ENCODE peak calls at places on chromosomes 3 and 15, in eight cellular contexts. One of them, this sample, is unnamed.

GRCh38 chr3:60636846-60637245 is 614.4 kb downstream of the FHIT start:
- DNase-seq in effector memory CD4-positive, alpha-beta T cell: no peak
- DNase-seq in fibroblast of mammary gland: peak; percentile 18
- DNase-seq in NCI-H1105: no peak
- DNase-seq in foreskin melanocyte: no peak
- DNase-seq in stimulated activated CD8-positive, alpha-beta memory T cell treated with anti-CD3 and anti-CD28 coated beads, Interleukin-15, amount 100 ng/mL, for 4 hours: no peak
- DNase-seq in naive thymus-derived CD8-positive, alpha-beta T cell: no peak
- DNase-seq in upper lobe of right lung: no peak
- DNase-seq in this sample: peak; percentile 9

GRCh38 chr3:38960042-38960622 is 91.6 kb downstream of the SCN11A start:
- DNase-seq in effector memory CD4-positive, alpha-beta T cell: no peak
- DNase-seq in fibroblast of mammary gland: peak; percentile 11
- DNase-seq in NCI-H1105: no peak
- DNase-seq in foreskin melanocyte: no peak
- DNase-seq in stimulated activated CD8-positive, alpha-beta memory T cell treated with anti-CD3 and anti-CD28 coated beads, Interleukin-15, amount 100 ng/mL, for 4 hours: no peak
- DNase-seq in naive thymus-derived CD8-positive, alpha-beta T cell: no peak
- DNase-seq in upper lobe of right lung: no peak
- DNase-seq in this sample: no peak

GRCh38 chr15:48992545-48992944 is 28.8 kb upstream of the SHC4 start:
- DNase-seq in effector memory CD4-positive, alpha-beta T cell: no peak
- DNase-seq in fibroblast of mammary gland: no peak
- DNase-seq in NCI-H1105: no peak
- DNase-seq in foreskin melanocyte: no peak
- DNase-seq in stimulated activated CD8-positive, alpha-beta memory T cell treated with anti-CD3 and anti-CD28 coated beads, Interleukin-15, amount 100 ng/mL, for 4 hours: no peak
- DNase-seq in naive thymus-derived CD8-positive, alpha-beta T cell: no peak
- DNase-seq in upper lobe of right lung: no peak
- DNase-seq in this sample: no peak

GRCh38 chr15:65400760-65401606 is 21.8 kb downstream of the IGDCC4 start:
- DNase-seq in effector memory CD4-positive, alpha-beta T cell: no peak
- DNase-seq in fibroblast of mammary gland: peak; percentile 79
- DNase-seq in NCI-H1105: peak; percentile 93
- DNase-seq in foreskin melanocyte: no peak
- DNase-seq in stimulated activated CD8-positive, alpha-beta memory T cell treated with anti-CD3 and anti-CD28 coated beads, Interleukin-15, amount 100 ng/mL, for 4 hours: no peak
- DNase-seq in naive thymus-derived CD8-positive, alpha-beta T cell: no peak
- DNase-seq in upper lobe of right lung: peak; percentile 77
- DNase-seq in this sample: peak; percentile 92

GRCh38 chr15:65730560-65731172 is 61.4 kb downstream of the DENND4A start:
- DNase-seq in effector memory CD4-positive, alpha-beta T cell: no peak
- DNase-seq in fibroblast of mammary gland: peak; percentile 43
- DNase-seq in NCI-H1105: no peak
- DNase-seq in foreskin melanocyte: no peak
- DNase-seq in stimulated activated CD8-positive, alpha-beta memory T cell treated with anti-CD3 and anti-CD28 coated beads, Interleukin-15, amount 100 ng/mL, for 4 hours: no peak
- DNase-seq in naive thymus-derived CD8-positive, alpha-beta T cell: no peak
- DNase-seq in upper lobe of right lung: no peak
- DNase-seq in this sample: peak; percentile 62

GRCh38 chr3:188284455-188285212 is 130.7 kb downstream of the LPP start:
- DNase-seq in effector memory CD4-positive, alpha-beta T cell: no peak
- DNase-seq in fibroblast of mammary gland: no peak
- DNase-seq in NCI-H1105: no peak
- DNase-seq in foreskin melanocyte: no peak
- DNase-seq in stimulated activated CD8-positive, alpha-beta memory T cell treated with anti-CD3 and anti-CD28 coated beads, Interleukin-15, amount 100 ng/mL, for 4 hours: no peak
- DNase-seq in naive thymus-derived CD8-positive, alpha-beta T cell: no peak
- DNase-seq in upper lobe of right lung: no peak
- DNase-seq in this sample: no peak

GRCh38 chr15:98150531-98150930 is 190.0 kb downstream of the ARRDC4 start:
- DNase-seq in effector memory CD4-positive, alpha-beta T cell: no peak
- DNase-seq in fibroblast of mammary gland: no peak
- DNase-seq in NCI-H1105: no peak
- DNase-seq in foreskin melanocyte: no peak
- DNase-seq in stimulated activated CD8-positive, alpha-beta memory T cell treated with anti-CD3 and anti-CD28 coated beads, Interleukin-15, amount 100 ng/mL, for 4 hours: no peak
- DNase-seq in naive thymus-derived CD8-positive, alpha-beta T cell: no peak
- DNase-seq in upper lobe of right lung: no peak
- DNase-seq in this sample: no peak

GRCh38 chr3:10551821-10552630 is 46.6 kb upstream of the ATP2B2 start:
- DNase-seq in effector memory CD4-positive, alpha-beta T cell: peak; percentile 53
- DNase-seq in fibroblast of mammary gland: peak; percentile 30
- DNase-seq in NCI-H1105: no peak
- DNase-seq in foreskin melanocyte: no peak
- DNase-seq in stimulated activated CD8-positive, alpha-beta memory T cell treated with anti-CD3 and anti-CD28 coated beads, Interleukin-15, amount 100 ng/mL, for 4 hours: peak; percentile 82
- DNase-seq in naive thymus-derived CD8-positive, alpha-beta T cell: peak; percentile 28
- DNase-seq in upper lobe of right lung: peak; percentile 85
- DNase-seq in this sample: no peak

GRCh38 chr3:31133541-31133940 is 239.1 kb upstream of the GADL1 start:
- DNase-seq in effector memory CD4-positive, alpha-beta T cell: no peak
- DNase-seq in fibroblast of mammary gland: no peak
- DNase-seq in NCI-H1105: no peak
- DNase-seq in foreskin melanocyte: no peak
- DNase-seq in stimulated activated CD8-positive, alpha-beta memory T cell treated with anti-CD3 and anti-CD28 coated beads, Interleukin-15, amount 100 ng/mL, for 4 hours: no peak
- DNase-seq in naive thymus-derived CD8-positive, alpha-beta T cell: no peak
- DNase-seq in upper lobe of right lung: no peak
- DNase-seq in this sample: no peak

GRCh38 chr3:42213417-42213816 is 52.6 kb downstream of the CCK start:
- DNase-seq in effector memory CD4-positive, alpha-beta T cell: no peak
- DNase-seq in fibroblast of mammary gland: no peak
- DNase-seq in NCI-H1105: no peak
- DNase-seq in foreskin melanocyte: no peak
- DNase-seq in stimulated activated CD8-positive, alpha-beta memory T cell treated with anti-CD3 and anti-CD28 coated beads, Interleukin-15, amount 100 ng/mL, for 4 hours: no peak
- DNase-seq in naive thymus-derived CD8-positive, alpha-beta T cell: peak; percentile 29
- DNase-seq in upper lobe of right lung: no peak
- DNase-seq in this sample: no peak

GRCh38 chr15:35746121-35746520 is 200.2 kb upstream of the DPH6 start:
- DNase-seq in effector memory CD4-positive, alpha-beta T cell: no peak
- DNase-seq in fibroblast of mammary gland: peak; percentile 66
- DNase-seq in NCI-H1105: no peak
- DNase-seq in foreskin melanocyte: peak; percentile 42
- DNase-seq in stimulated activated CD8-positive, alpha-beta memory T cell treated with anti-CD3 and anti-CD28 coated beads, Interleukin-15, amount 100 ng/mL, for 4 hours: no peak
- DNase-seq in naive thymus-derived CD8-positive, alpha-beta T cell: no peak
- DNase-seq in upper lobe of right lung: no peak
- DNase-seq in this sample: peak; percentile 59

GRCh38 chr15:66682246-66682645 is 19.8 kb upstream of the SMAD6 start:
- DNase-seq in effector memory CD4-positive, alpha-beta T cell: no peak
- DNase-seq in fibroblast of mammary gland: no peak
- DNase-seq in NCI-H1105: no peak
- DNase-seq in foreskin melanocyte: no peak
- DNase-seq in stimulated activated CD8-positive, alpha-beta memory T cell treated with anti-CD3 and anti-CD28 coated beads, Interleukin-15, amount 100 ng/mL, for 4 hours: no peak
- DNase-seq in naive thymus-derived CD8-positive, alpha-beta T cell: no peak
- DNase-seq in upper lobe of right lung: no peak
- DNase-seq in this sample: no peak

GRCh38 chr15:54026258-54026657 is 48.0 kb downstream of the UNC13C start:
- DNase-seq in effector memory CD4-positive, alpha-beta T cell: no peak
- DNase-seq in fibroblast of mammary gland: no peak
- DNase-seq in NCI-H1105: no peak
- DNase-seq in foreskin melanocyte: no peak
- DNase-seq in stimulated activated CD8-positive, alpha-beta memory T cell treated with anti-CD3 and anti-CD28 coated beads, Interleukin-15, amount 100 ng/mL, for 4 hours: no peak
- DNase-seq in naive thymus-derived CD8-positive, alpha-beta T cell: no peak
- DNase-seq in upper lobe of right lung: no peak
- DNase-seq in this sample: no peak

GRCh38 chr3:7817239-7817638 is 684.4 kb upstream of the LMCD1 start:
- DNase-seq in effector memory CD4-positive, alpha-beta T cell: no peak
- DNase-seq in fibroblast of mammary gland: no peak
- DNase-seq in NCI-H1105: no peak
- DNase-seq in foreskin melanocyte: no peak
- DNase-seq in stimulated activated CD8-positive, alpha-beta memory T cell treated with anti-CD3 and anti-CD28 coated beads, Interleukin-15, amount 100 ng/mL, for 4 hours: no peak
- DNase-seq in naive thymus-derived CD8-positive, alpha-beta T cell: no peak
- DNase-seq in upper lobe of right lung: no peak
- DNase-seq in this sample: no peak

GRCh38 chr3:70400194-70400593 is 87.8 kb upstream of the MDFIC2 start:
- DNase-seq in effector memory CD4-positive, alpha-beta T cell: no peak
- DNase-seq in fibroblast of mammary gland: no peak
- DNase-seq in NCI-H1105: no peak
- DNase-seq in foreskin melanocyte: no peak
- DNase-seq in stimulated activated CD8-positive, alpha-beta memory T cell treated with anti-CD3 and anti-CD28 coated beads, Interleukin-15, amount 100 ng/mL, for 4 hours: no peak
- DNase-seq in naive thymus-derived CD8-positive, alpha-beta T cell: no peak
- DNase-seq in upper lobe of right lung: no peak
- DNase-seq in this sample: no peak

GRCh38 chr3:190585771-190586630 is 72.1 kb downstream of the IL1RAP start:
- DNase-seq in effector memory CD4-positive, alpha-beta T cell: peak; percentile 3
- DNase-seq in fibroblast of mammary gland: peak; percentile 98
- DNase-seq in NCI-H1105: no peak
- DNase-seq in foreskin melanocyte: peak; percentile 88
- DNase-seq in stimulated activated CD8-positive, alpha-beta memory T cell treated with anti-CD3 and anti-CD28 coated beads, Interleukin-15, amount 100 ng/mL, for 4 hours: peak; percentile 28
- DNase-seq in naive thymus-derived CD8-positive, alpha-beta T cell: no peak
- DNase-seq in upper lobe of right lung: no peak
- DNase-seq in this sample: peak; percentile 94

GRCh38 chr3:156602424-156602823 is 47.5 kb upstream of the SSR3 start:
- DNase-seq in effector memory CD4-positive, alpha-beta T cell: no peak
- DNase-seq in fibroblast of mammary gland: peak; percentile 52
- DNase-seq in NCI-H1105: no peak
- DNase-seq in foreskin melanocyte: no peak
- DNase-seq in stimulated activated CD8-positive, alpha-beta memory T cell treated with anti-CD3 and anti-CD28 coated beads, Interleukin-15, amount 100 ng/mL, for 4 hours: no peak
- DNase-seq in naive thymus-derived CD8-positive, alpha-beta T cell: peak; percentile 66
- DNase-seq in upper lobe of right lung: no peak
- DNase-seq in this sample: peak; percentile 81

GRCh38 chr3:104596551-104596950 is 770.2 kb upstream of the ALCAM start:
- DNase-seq in effector memory CD4-positive, alpha-beta T cell: no peak
- DNase-seq in fibroblast of mammary gland: peak; percentile 58
- DNase-seq in NCI-H1105: peak; percentile 65
- DNase-seq in foreskin melanocyte: no peak
- DNase-seq in stimulated activated CD8-positive, alpha-beta memory T cell treated with anti-CD3 and anti-CD28 coated beads, Interleukin-15, amount 100 ng/mL, for 4 hours: no peak
- DNase-seq in naive thymus-derived CD8-positive, alpha-beta T cell: peak; percentile 9
- DNase-seq in upper lobe of right lung: no peak
- DNase-seq in this sample: peak; percentile 87

GRCh38 chr3:156750191-156750873 is 75.8 kb upstream of the LEKR1 start:
- DNase-seq in effector memory CD4-positive, alpha-beta T cell: no peak
- DNase-seq in fibroblast of mammary gland: peak; percentile 49
- DNase-seq in NCI-H1105: peak; percentile 50
- DNase-seq in foreskin melanocyte: no peak
- DNase-seq in stimulated activated CD8-positive, alpha-beta memory T cell treated with anti-CD3 and anti-CD28 coated beads, Interleukin-15, amount 100 ng/mL, for 4 hours: no peak
- DNase-seq in naive thymus-derived CD8-positive, alpha-beta T cell: no peak
- DNase-seq in upper lobe of right lung: no peak
- DNase-seq in this sample: no peak

GRCh38 chr3:141237701-141238521 is 6.3 kb downstream of the PXYLP1 start:
- DNase-seq in effector memory CD4-positive, alpha-beta T cell: no peak
- DNase-seq in fibroblast of mammary gland: no peak
- DNase-seq in NCI-H1105: peak; percentile 94
- DNase-seq in foreskin melanocyte: no peak
- DNase-seq in stimulated activated CD8-positive, alpha-beta memory T cell treated with anti-CD3 and anti-CD28 coated beads, Interleukin-15, amount 100 ng/mL, for 4 hours: no peak
- DNase-seq in naive thymus-derived CD8-positive, alpha-beta T cell: peak; percentile 26
- DNase-seq in upper lobe of right lung: peak; percentile 92
- DNase-seq in this sample: no peak

GRCh38 chr3:43998841-43999805 is 242.6 kb upstream of the TOPAZ1 start:
- DNase-seq in effector memory CD4-positive, alpha-beta T cell: no peak
- DNase-seq in fibroblast of mammary gland: peak; percentile 74
- DNase-seq in NCI-H1105: peak; percentile 68
- DNase-seq in foreskin melanocyte: peak; percentile 46
- DNase-seq in stimulated activated CD8-positive, alpha-beta memory T cell treated with anti-CD3 and anti-CD28 coated beads, Interleukin-15, amount 100 ng/mL, for 4 hours: no peak
- DNase-seq in naive thymus-derived CD8-positive, alpha-beta T cell: no peak
- DNase-seq in upper lobe of right lung: peak; percentile 68
- DNase-seq in this sample: peak; percentile 51

GRCh38 chr3:159766563-159767185 is 222.0 kb upstream of the IL12A start:
- DNase-seq in effector memory CD4-positive, alpha-beta T cell: no peak
- DNase-seq in fibroblast of mammary gland: peak; percentile 52
- DNase-seq in NCI-H1105: peak; percentile 58
- DNase-seq in foreskin melanocyte: peak; percentile 50
- DNase-seq in stimulated activated CD8-positive, alpha-beta memory T cell treated with anti-CD3 and anti-CD28 coated beads, Interleukin-15, amount 100 ng/mL, for 4 hours: no peak
- DNase-seq in naive thymus-derived CD8-positive, alpha-beta T cell: no peak
- DNase-seq in upper lobe of right lung: no peak
- DNase-seq in this sample: peak; percentile 65

GRCh38 chr3:196499807-196500524 is 3.6 kb downstream of the RNF168 start:
- DNase-seq in effector memory CD4-positive, alpha-beta T cell: no peak
- DNase-seq in fibroblast of mammary gland: peak; percentile 19
- DNase-seq in NCI-H1105: no peak
- DNase-seq in foreskin melanocyte: no peak
- DNase-seq in stimulated activated CD8-positive, alpha-beta memory T cell treated with anti-CD3 and anti-CD28 coated beads, Interleukin-15, amount 100 ng/mL, for 4 hours: no peak
- DNase-seq in naive thymus-derived CD8-positive, alpha-beta T cell: no peak
- DNase-seq in upper lobe of right lung: no peak
- DNase-seq in this sample: no peak

GRCh38 chr3:172210355-172210754 is 171.0 kb downstream of the FNDC3B start:
- DNase-seq in effector memory CD4-positive, alpha-beta T cell: no peak
- DNase-seq in fibroblast of mammary gland: peak; percentile 58
- DNase-seq in NCI-H1105: no peak
- DNase-seq in foreskin melanocyte: no peak
- DNase-seq in stimulated activated CD8-positive, alpha-beta memory T cell treated with anti-CD3 and anti-CD28 coated beads, Interleukin-15, amount 100 ng/mL, for 4 hours: no peak
- DNase-seq in naive thymus-derived CD8-positive, alpha-beta T cell: no peak
- DNase-seq in upper lobe of right lung: no peak
- DNase-seq in this sample: peak; percentile 46

GRCh38 chr15:89095073-89095472 is 6.8 kb downstream of the ABHD2 start:
- DNase-seq in effector memory CD4-positive, alpha-beta T cell: no peak
- DNase-seq in fibroblast of mammary gland: no peak
- DNase-seq in NCI-H1105: no peak
- DNase-seq in foreskin melanocyte: no peak
- DNase-seq in stimulated activated CD8-positive, alpha-beta memory T cell treated with anti-CD3 and anti-CD28 coated beads, Interleukin-15, amount 100 ng/mL, for 4 hours: no peak
- DNase-seq in naive thymus-derived CD8-positive, alpha-beta T cell: no peak
- DNase-seq in upper lobe of right lung: no peak
- DNase-seq in this sample: no peak

GRCh38 chr3:165254812-165255211 is 58.6 kb upstream of the SLITRK3 start:
- DNase-seq in effector memory CD4-positive, alpha-beta T cell: no peak
- DNase-seq in fibroblast of mammary gland: peak; percentile 63
- DNase-seq in NCI-H1105: no peak
- DNase-seq in foreskin melanocyte: peak; percentile 50
- DNase-seq in stimulated activated CD8-positive, alpha-beta memory T cell treated with anti-CD3 and anti-CD28 coated beads, Interleukin-15, amount 100 ng/mL, for 4 hours: no peak
- DNase-seq in naive thymus-derived CD8-positive, alpha-beta T cell: no peak
- DNase-seq in upper lobe of right lung: no peak
- DNase-seq in this sample: peak; percentile 9